ENCODE peak calls at places on chromosomes 12 and 14, in eight cellular contexts. C, L, J, Z, E, V, D and A are unnamed samples.

GRCh38 chr12:119783787-119784186 is 93.3 kb downstream of the CIT start:
- DNase-seq in C (no peak), L (no peak), J (no peak), Z (no peak), E (no peak), V (no peak), D (no peak), A (no peak)

GRCh38 chr12:120997448-120997847 is 18.8 kb downstream of the C12orf43 start:
- DNase-seq in C (no peak), L (no peak), J (no peak), Z (no peak), E (no peak), V (no peak), D (no peak), A (no peak)

GRCh38 chr14:35808076-35808657 is 928 bp downstream of the RALGAPA1 start:
- DNase-seq in C (peak), L (no peak), J (no peak), Z (peak), E (peak), V (peak), D (no peak), A (no peak)

GRCh38 chr12:29847246-29847645 is 63.5 kb upstream of the TMTC1 start:
- DNase-seq in C (no peak), L (no peak), J (no peak), Z (no peak), E (no peak), V (no peak), D (no peak), A (no peak)

GRCh38 chr12:127416796-127417195 is 850.2 kb upstream of the TMEM132C start:
- DNase-seq in C (peak), L (no peak), J (no peak), Z (no peak), E (no peak), V (no peak), D (no peak), A (no peak)

GRCh38 chr14:92563359-92563758 is 49.8 kb downstream of the RIN3 start:
- DNase-seq in C (peak), L (no peak), J (no peak), Z (no peak), E (peak), V (no peak), D (no peak), A (no peak)

GRCh38 chr12:46246021-46246700 is 22.7 kb downstream of the SLC38A1 start:
- DNase-seq in C (no peak), L (no peak), J (no peak), Z (peak), E (no peak), V (no peak), D (no peak), A (no peak)

GRCh38 chr12:51771008-51771407 is 77.5 kb downstream of the FIGNL2 start:
- DNase-seq in C (peak), L (no peak), J (no peak), Z (no peak), E (no peak), V (no peak), D (no peak), A (no peak)

GRCh38 chr12:120286768-120287490 is 4.8 kb downstream of the RNU4-2 start:
- DNase-seq in C (no peak), L (no peak), J (no peak), Z (no peak), E (no peak), V (no peak), D (no peak), A (no peak)

GRCh38 chr12:46459111-46459510 is 86.5 kb upstream of the SLC38A2 start:
- DNase-seq in C (peak), L (no peak), J (no peak), Z (no peak), E (no peak), V (no peak), D (no peak), A (peak)

GRCh38 chr14:104313674-104314073 is 175.3 kb downstream of the KIF26A start:
- DNase-seq in C (no peak), L (no peak), J (no peak), Z (no peak), E (no peak), V (no peak), D (peak), A (no peak)

GRCh38 chr12:80936642-80937390 is 918 bp downstream of the LIN7A start:
- DNase-seq in C (peak), L (peak), J (peak), Z (no peak), E (peak), V (peak), D (peak), A (peak)

GRCh38 chr12:28059678-28060077 is 87.1 kb upstream of the PTHLH start:
- DNase-seq in C (no peak), L (no peak), J (no peak), Z (no peak), E (no peak), V (no peak), D (no peak), A (no peak)

GRCh38 chr12:28063355-28063885 is 90.9 kb upstream of the PTHLH start:
- DNase-seq in C (no peak), L (no peak), J (no peak), Z (no peak), E (no peak), V (no peak), D (no peak), A (peak)

GRCh38 chr12:28060901-28061300 is 88.4 kb upstream of the PTHLH start:
- DNase-seq in C (no peak), L (no peak), J (no peak), Z (no peak), E (no peak), V (no peak), D (no peak), A (no peak)

GRCh38 chr12:28057856-28058615 is 85.5 kb upstream of the PTHLH start:
- DNase-seq in C (no peak), L (no peak), J (no peak), Z (no peak), E (no peak), V (no peak), D (no peak), A (no peak)

GRCh38 chr12:28059220-28059619 is 86.7 kb upstream of the PTHLH start:
- DNase-seq in C (no peak), L (no peak), J (no peak), Z (no peak), E (no peak), V (no peak), D (no peak), A (no peak)
- H3K4me3 ChIP-seq in C (no peak), L (no peak), J (no peak), Z (no peak), E (no peak), V (no peak), D (no peak), A (no peak)

DNA sequence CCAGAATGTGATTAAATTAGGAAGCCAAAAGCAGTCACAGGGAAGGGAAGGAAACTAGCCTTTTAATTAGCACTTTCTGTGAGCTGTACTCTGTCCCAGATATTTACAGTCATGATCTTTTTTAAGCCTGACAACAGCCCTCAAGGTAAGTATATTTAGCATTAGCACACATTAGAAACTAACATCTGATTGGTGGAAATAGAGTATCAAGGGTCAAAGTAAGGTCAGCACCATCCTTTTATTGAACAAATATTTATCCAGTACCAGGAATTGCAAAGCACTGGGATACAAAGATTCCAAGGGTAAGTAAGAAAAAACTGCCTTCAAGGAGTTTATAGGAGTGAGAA is 28.2 kb downstream of the RPGRIP1 start:
- DNase-seq in C (no peak), L (no peak), J (no peak), Z (no peak), E (no peak), V (peak), D (no peak), A (no peak)
- H3K4me3 ChIP-seq in C (no peak), L (peak), J (no peak), Z (peak), E (no peak), V (peak), D (no peak), A (no peak)

GRCh38 chr12:105109465-105110212 is 2.1 kb downstream of the WASHC4 start:
- DNase-seq in C (peak), L (no peak), J (no peak), Z (no peak), E (no peak), V (peak), D (no peak), A (peak)
- H3K4me3 ChIP-seq in C (peak), L (peak), J (no peak), Z (peak), E (no peak), V (peak), D (peak), A (peak)

DNA sequence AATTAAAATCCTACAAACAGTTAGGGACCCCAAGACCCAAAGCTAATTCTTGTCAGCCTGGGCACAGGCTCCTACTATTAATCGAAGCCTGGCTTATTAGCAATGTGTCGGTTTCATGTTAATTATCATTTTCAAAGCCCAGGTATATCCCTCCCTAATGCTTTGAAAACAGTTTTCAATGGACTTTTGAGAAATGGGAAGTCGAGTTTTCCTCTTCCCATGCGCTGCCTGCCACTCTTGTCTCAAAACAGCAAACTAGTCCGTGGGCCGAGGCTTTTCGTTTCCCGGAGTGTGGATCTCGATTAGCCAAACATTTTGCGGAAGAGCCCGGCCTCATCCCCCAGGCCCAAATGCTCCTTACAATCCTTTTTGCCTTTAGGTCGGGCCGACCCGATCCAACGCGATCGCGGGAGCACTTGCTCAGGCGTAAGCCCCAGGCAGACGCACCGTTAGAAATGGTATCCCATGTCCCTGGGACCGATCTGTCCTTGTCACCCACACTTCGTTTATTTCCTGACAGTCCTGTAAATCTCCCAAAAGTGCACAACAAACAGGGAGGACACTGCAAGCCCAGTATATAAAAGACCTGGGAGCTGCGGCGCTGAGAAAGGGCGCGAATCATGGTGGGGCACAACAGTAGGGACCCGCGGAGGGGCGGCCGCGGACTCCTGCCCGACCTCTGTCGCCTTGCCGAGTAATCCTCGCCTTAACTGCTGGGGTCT is 1.5 kb downstream of the SIX6 start:
- DNase-seq in C (no peak), L (no peak), J (no peak), Z (no peak), E (no peak), V (no peak), D (no peak), A (no peak)
- H3K4me3 ChIP-seq in C (no peak), L (no peak), J (no peak), Z (no peak), E (no peak), V (no peak), D (no peak), A (no peak)

DNA sequence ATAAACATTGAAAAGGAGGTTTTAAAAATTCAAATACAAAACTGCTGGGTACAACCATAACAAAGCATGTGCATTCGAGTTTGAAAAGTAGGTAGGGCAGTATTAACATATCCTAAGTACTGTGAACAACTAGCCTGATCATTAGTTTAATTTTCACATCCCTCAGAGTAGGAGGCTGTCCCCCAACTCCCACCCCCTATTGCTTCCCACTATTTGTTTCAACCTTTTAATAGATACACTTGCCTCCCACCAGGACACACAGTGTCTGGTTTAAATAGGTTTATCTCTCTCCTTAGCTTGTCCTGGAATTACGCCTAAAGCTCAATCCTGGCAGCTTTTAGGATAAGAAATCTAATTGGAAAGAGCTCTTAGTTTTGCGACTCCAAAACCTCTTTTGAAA is 2.1 kb downstream of the TAOK3 start:
- DNase-seq in C (no peak), L (no peak), J (no peak), Z (no peak), E (no peak), V (no peak), D (no peak), A (no peak)
- H3K4me3 ChIP-seq in C (peak), L (no peak), J (no peak), Z (no peak), E (no peak), V (peak), D (peak), A (peak)

DNA sequence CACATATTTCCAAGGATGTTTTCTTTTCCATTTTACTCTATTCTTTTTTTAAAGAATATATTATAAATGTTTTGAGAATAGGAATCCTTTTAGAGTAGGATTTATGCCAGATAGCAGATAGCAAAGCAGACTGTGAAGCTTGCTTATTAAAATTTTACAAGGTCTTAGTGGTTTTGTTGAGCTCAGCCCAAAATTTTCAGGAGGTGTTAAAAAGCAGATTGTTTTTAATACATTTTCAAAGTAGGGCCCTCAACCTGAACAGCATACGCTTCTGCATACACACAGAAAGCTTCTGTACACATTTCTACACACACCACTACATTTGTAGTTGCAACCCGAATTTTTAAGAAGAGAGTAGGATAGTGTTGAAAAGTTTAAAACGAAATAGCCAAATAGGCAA is 151.0 kb downstream of the EPS8 start:
- DNase-seq in C (peak), L (no peak), J (no peak), Z (no peak), E (no peak), V (no peak), D (no peak), A (no peak)
- H3K4me3 ChIP-seq in C (no peak), L (no peak), J (no peak), Z (no peak), E (no peak), V (no peak), D (no peak), A (no peak)

GRCh38 chr14:68843471-68844209 is 50.8 kb upstream of the ZFP36L1 start:
- DNase-seq in C (peak), L (peak), J (peak), Z (peak), E (peak), V (peak), D (peak), A (peak)
- H3K4me3 ChIP-seq in C (peak), L (peak), J (peak), Z (no peak), E (no peak), V (no peak), D (peak), A (peak)

DNA sequence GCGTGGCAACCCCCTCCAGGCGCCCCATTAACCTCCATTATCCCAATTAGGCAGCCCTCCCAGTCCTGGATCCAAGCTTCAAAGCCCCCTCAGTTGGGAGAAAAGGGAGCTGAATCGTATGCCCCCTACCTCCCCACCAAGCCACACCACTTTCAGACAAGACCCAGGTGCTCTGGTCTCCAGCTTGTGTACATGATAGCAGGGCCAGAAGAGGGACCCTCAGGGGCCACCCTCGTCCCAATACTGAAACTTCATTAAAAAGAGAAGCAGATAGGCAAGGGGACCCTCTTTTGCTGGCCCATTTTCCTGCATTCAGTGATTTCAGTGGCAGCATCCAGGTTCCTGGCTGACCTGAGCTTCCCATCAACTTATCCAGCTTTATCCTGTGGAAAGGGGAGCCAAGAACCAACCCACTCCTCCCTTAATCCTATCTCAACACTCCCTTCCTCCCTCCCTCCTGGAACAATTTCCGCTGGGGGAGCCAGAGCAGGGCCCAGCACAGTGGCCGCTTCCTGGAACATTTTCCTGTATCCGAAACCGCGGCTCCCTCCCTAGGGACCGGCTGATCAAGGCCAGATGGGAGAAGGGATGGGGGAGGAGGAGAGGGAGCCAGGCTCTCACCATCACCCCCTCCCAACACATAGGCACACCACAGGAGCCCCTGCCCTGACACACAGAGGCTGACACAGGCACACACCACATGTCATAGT is 9.5 kb upstream of the SP7 start:
- DNase-seq in C (peak), L (no peak), J (no peak), Z (no peak), E (peak), V (no peak), D (no peak), A (peak)
- H3K4me3 ChIP-seq in C (peak), L (no peak), J (peak), Z (no peak), E (no peak), V (peak), D (peak), A (peak)